ENCODE peak calls at places on chromosomes 2 and 18, in seven cellular contexts. One of them, this sample, is unnamed.

GRCh38 chr2:56184500-56184996 is 758 bp downstream of the CCDC85A start:
- DNase-seq in naive B cell: no peak
- DNase-seq in T1000: peak
- DNase-seq in EL: peak
- DNase-seq in type B pancreatic cell: no peak
- DNase-seq in neural progenitor cell: peak
- DNase-seq in SIG-M5: no peak
- DNase-seq in this sample: peak

GRCh38 chr2:240502059-240502429 is 55.7 kb downstream of the ANKMY1 start:
- DNase-seq in naive B cell: no peak
- DNase-seq in T1000: no peak
- DNase-seq in EL: no peak
- DNase-seq in type B pancreatic cell: peak
- DNase-seq in neural progenitor cell: no peak
- DNase-seq in SIG-M5: no peak
- DNase-seq in this sample: no peak

GRCh38 chr2:204298426-204298825 is 246.8 kb upstream of the PARD3B start:
- DNase-seq in naive B cell: no peak
- DNase-seq in T1000: no peak
- DNase-seq in EL: no peak
- DNase-seq in type B pancreatic cell: no peak
- DNase-seq in neural progenitor cell: no peak
- DNase-seq in SIG-M5: no peak
- DNase-seq in this sample: no peak

GRCh38 chr2:36555789-36556188 is 42.2 kb downstream of the FEZ2 start:
- DNase-seq in naive B cell: no peak
- DNase-seq in T1000: no peak
- DNase-seq in EL: no peak
- DNase-seq in type B pancreatic cell: no peak
- DNase-seq in neural progenitor cell: no peak
- DNase-seq in SIG-M5: no peak
- DNase-seq in this sample: no peak

GRCh38 chr2:220272656-220273055 is 645.2 kb downstream of the SLC4A3 start:
- DNase-seq in naive B cell: no peak
- DNase-seq in T1000: no peak
- DNase-seq in EL: no peak
- DNase-seq in type B pancreatic cell: no peak
- DNase-seq in neural progenitor cell: no peak
- DNase-seq in SIG-M5: no peak
- DNase-seq in this sample: no peak

GRCh38 chr18:61948196-61948800 is 55.5 kb upstream of the RNF152 start:
- DNase-seq in naive B cell: no peak
- DNase-seq in T1000: no peak
- DNase-seq in EL: peak
- DNase-seq in type B pancreatic cell: no peak
- DNase-seq in neural progenitor cell: peak
- DNase-seq in SIG-M5: no peak
- DNase-seq in this sample: no peak

GRCh38 chr2:241820625-241821384 is 11.8 kb downstream of the NEU4 start:
- DNase-seq in naive B cell: no peak
- DNase-seq in T1000: no peak
- DNase-seq in EL: no peak
- DNase-seq in type B pancreatic cell: no peak
- DNase-seq in neural progenitor cell: no peak
- DNase-seq in SIG-M5: no peak
- DNase-seq in this sample: no peak

GRCh38 chr2:180156651-180157050 is 149.6 kb upstream of the CWC22 start:
- DNase-seq in naive B cell: no peak
- DNase-seq in T1000: no peak
- DNase-seq in EL: no peak
- DNase-seq in type B pancreatic cell: no peak
- DNase-seq in neural progenitor cell: no peak
- DNase-seq in SIG-M5: no peak
- DNase-seq in this sample: no peak

GRCh38 chr2:28199995-28200394 is 192.7 kb upstream of the FOSL2 start:
- DNase-seq in naive B cell: no peak
- DNase-seq in T1000: no peak
- DNase-seq in EL: no peak
- DNase-seq in type B pancreatic cell: no peak
- DNase-seq in neural progenitor cell: no peak
- DNase-seq in SIG-M5: no peak
- DNase-seq in this sample: no peak

GRCh38 chr2:84958135-84959044 is 12.6 kb upstream of the KCMF1 start:
- DNase-seq in naive B cell: no peak
- DNase-seq in T1000: peak
- DNase-seq in EL: peak
- DNase-seq in type B pancreatic cell: no peak
- DNase-seq in neural progenitor cell: peak
- DNase-seq in SIG-M5: no peak
- DNase-seq in this sample: peak

GRCh38 chr2:176582990-176583481 is 313.8 kb downstream of the MTX2 start:
- DNase-seq in naive B cell: no peak
- DNase-seq in T1000: peak
- DNase-seq in EL: peak
- DNase-seq in type B pancreatic cell: no peak
- DNase-seq in neural progenitor cell: no peak
- DNase-seq in SIG-M5: no peak
- DNase-seq in this sample: no peak

GRCh38 chr2:199850718-199851498 is at the start of gene FTCDNL1:
- DNase-seq in naive B cell: peak
- DNase-seq in T1000: peak
- DNase-seq in EL: peak
- DNase-seq in type B pancreatic cell: peak
- DNase-seq in neural progenitor cell: peak
- DNase-seq in SIG-M5: peak
- DNase-seq in this sample: peak

GRCh38 chr2:172313715-172314341 is 113.6 kb upstream of the ITGA6 start:
- DNase-seq in naive B cell: no peak
- DNase-seq in T1000: no peak
- DNase-seq in EL: no peak
- DNase-seq in type B pancreatic cell: no peak
- DNase-seq in neural progenitor cell: no peak
- DNase-seq in SIG-M5: no peak
- DNase-seq in this sample: no peak

GRCh38 chr18:55245200-55245599 is 285.9 kb upstream of the CCDC68 start:
- DNase-seq in naive B cell: no peak
- DNase-seq in T1000: no peak
- DNase-seq in EL: peak
- DNase-seq in type B pancreatic cell: no peak
- DNase-seq in neural progenitor cell: no peak
- DNase-seq in SIG-M5: no peak
- DNase-seq in this sample: no peak

GRCh38 chr18:73461780-73462059 is 593.9 kb upstream of the NETO1 start:
- DNase-seq in naive B cell: no peak
- DNase-seq in T1000: no peak
- DNase-seq in EL: peak
- DNase-seq in type B pancreatic cell: no peak
- DNase-seq in neural progenitor cell: no peak
- DNase-seq in SIG-M5: no peak
- DNase-seq in this sample: no peak

GRCh38 chr2:26401739-26402541 is at the start of gene DRC1:
- DNase-seq in naive B cell: no peak
- DNase-seq in T1000: no peak
- DNase-seq in EL: peak
- DNase-seq in type B pancreatic cell: peak
- DNase-seq in neural progenitor cell: peak
- DNase-seq in SIG-M5: no peak
- DNase-seq in this sample: peak

GRCh38 chr2:146135245-146135644 is 1615.3 kb upstream of the ZEB2 start:
- DNase-seq in naive B cell: no peak
- DNase-seq in T1000: no peak
- DNase-seq in EL: peak
- DNase-seq in type B pancreatic cell: no peak
- DNase-seq in neural progenitor cell: no peak
- DNase-seq in SIG-M5: no peak
- DNase-seq in this sample: no peak

GRCh38 chr18:43846302-43846701 is 569.0 kb upstream of the SYT4 start:
- DNase-seq in naive B cell: no peak
- DNase-seq in T1000: no peak
- DNase-seq in EL: no peak
- DNase-seq in type B pancreatic cell: no peak
- DNase-seq in neural progenitor cell: peak
- DNase-seq in SIG-M5: no peak
- DNase-seq in this sample: no peak

GRCh38 chr2:43010428-43011141 is 215.8 kb downstream of the ZFP36L2 start:
- DNase-seq in naive B cell: no peak
- DNase-seq in T1000: no peak
- DNase-seq in EL: no peak
- DNase-seq in type B pancreatic cell: no peak
- DNase-seq in neural progenitor cell: no peak
- DNase-seq in SIG-M5: no peak
- DNase-seq in this sample: no peak

GRCh38 chr2:8627692-8628085 is 54.2 kb upstream of the ID2 start:
- DNase-seq in naive B cell: no peak
- DNase-seq in T1000: no peak
- DNase-seq in EL: no peak
- DNase-seq in type B pancreatic cell: no peak
- DNase-seq in neural progenitor cell: no peak
- DNase-seq in SIG-M5: no peak
- DNase-seq in this sample: no peak

GRCh38 chr2:60550151-60550983 is 3.1 kb downstream of the BCL11A start:
- DNase-seq in naive B cell: peak
- DNase-seq in T1000: peak
- DNase-seq in EL: peak
- DNase-seq in type B pancreatic cell: no peak
- DNase-seq in neural progenitor cell: peak
- DNase-seq in SIG-M5: peak
- DNase-seq in this sample: peak